ENCODE peak calls at places on chromosomes 13 and 19, in five cellular contexts. R is BE2C, E is AG09319, N is thyroid gland, S is tibial artery. H is an unnamed sample.

GRCh38 chr13:57644106-57644505 is 12.6 kb downstream of the PCDH17 start:
- DNase-seq in S (no peak), E (no peak), R (no peak), N (no peak), H (no peak)

GRCh38 chr19:47435196-47435595 is 15.9 kb upstream of the MEIS3 start:
- DNase-seq in N (no peak), S (no peak), R (no peak), E (no peak), H (no peak)

GRCh38 chr13:28035146-28035782 is 46.8 kb upstream of the URAD start:
- DNase-seq in S (no peak), N (no peak), E (no peak), R (no peak), H (no peak)

GRCh38 chr19:38544569-38545315 is 73.0 kb downstream of the MAP4K1 start:
- DNase-seq in S (no peak), N (no peak), R (no peak), E (peak; percentile 22), H (no peak)

GRCh38 chr13:46101488-46102289 is 3.1 kb downstream of the CPB2 start:
- DNase-seq in E (no peak), S (no peak), R (no peak), N (no peak), H (no peak)

GRCh38 chr13:107348471-107348870 is 780.5 kb upstream of the ARGLU1 start:
- DNase-seq in E (no peak), S (no peak), N (no peak), R (no peak), H (no peak)

GRCh38 chr13:40252241-40252640 is 414.2 kb downstream of the FOXO1 start:
- DNase-seq in E (no peak), S (no peak), N (no peak), R (no peak), H (no peak)

GRCh38 chr13:110617326-110618072 is 2.2 kb downstream of the NAXD start:
- DNase-seq in N (peak; percentile 63), S (no peak), E (peak; percentile 32), R (no peak), H (peak; percentile 54)

GRCh38 chr19:14440049-14440448 is 6.9 kb downstream of the PKN1 start:
- DNase-seq in S (peak; percentile 81), R (no peak), E (no peak), N (peak; percentile 25), H (peak; percentile 89)

GRCh38 chr19:11321206-11322126 is 18.0 kb downstream of the RAB3D start:
- DNase-seq in N (no peak), S (no peak), R (no peak), E (no peak), H (no peak)

GRCh38 chr19:29201849-29202248 is 11.1 kb downstream of the UQCRFS1 start:
- DNase-seq in S (no peak), E (no peak), R (no peak), N (no peak), H (no peak)
- TF ChIP-seq CTCF in S (no peak), E (no peak), R (no peak), N (no peak), H (no peak)

GRCh38 chr13:48920730-48921129 is 55.0 kb upstream of the FNDC3A start:
- DNase-seq in N (no peak), S (no peak), E (no peak), R (no peak), H (no peak)
- TF ChIP-seq CTCF in N (no peak), S (no peak), E (no peak), R (no peak), H (no peak)

GRCh38 chr13:71320452-71320851 is 546.6 kb downstream of the DACH1 start:
- DNase-seq in E (no peak), N (no peak), S (no peak), R (peak; percentile 41), H (no peak)
- TF ChIP-seq CTCF in E (peak; percentile 48), N (no peak), S (no peak), R (peak; percentile 77), H (no peak)

GRCh38 chr19:12647047-12647446 is 19.5 kb downstream of the MAN2B1 start:
- DNase-seq in E (no peak), R (no peak), S (no peak), N (no peak), H (no peak)

GRCh38 chr19:12646551-12646950 is 20.0 kb downstream of the MAN2B1 start:
- DNase-seq in S (no peak), N (no peak), E (no peak), R (no peak), H (no peak)

GRCh38 chr19:12647490-12648071 is 19.0 kb downstream of the MAN2B1 start:
- DNase-seq in N (peak; percentile 71), R (peak; percentile 68), S (peak; percentile 77), E (no peak), H (peak; percentile 84)

GRCh38 chr19:12649941-12650340 is 16.6 kb downstream of the MAN2B1 start:
- DNase-seq in E (no peak), S (no peak), N (no peak), R (no peak), H (no peak)

DNA sequence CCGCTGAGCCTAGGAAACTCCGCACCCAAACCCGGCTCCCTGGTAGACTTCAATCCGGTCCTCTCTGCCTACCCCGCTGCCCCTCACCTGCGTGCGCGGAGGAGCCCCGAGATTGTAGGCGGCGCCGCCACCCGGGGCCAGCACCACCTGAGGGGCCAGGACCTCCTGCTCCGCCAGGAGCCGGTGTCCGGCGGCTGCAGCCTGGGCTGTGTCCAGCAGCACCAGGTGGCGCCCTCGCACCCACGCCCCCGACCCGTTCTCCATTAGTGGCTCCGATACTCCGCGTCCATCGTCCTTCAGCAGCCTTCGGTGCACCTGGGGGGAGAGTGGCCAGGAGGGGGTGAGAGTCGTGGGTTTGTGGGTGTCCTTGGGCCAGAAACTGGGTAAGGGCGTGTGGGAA is 18.5 kb downstream of the MAN2B1 start:
- DNase-seq in S (no peak), E (no peak), N (peak; percentile 37), R (no peak), H (peak; percentile 37)
- TF ChIP-seq CTCF in S (no peak), E (peak; percentile 21), N (peak; percentile 35), R (no peak), H (peak; percentile 9)

DNA sequence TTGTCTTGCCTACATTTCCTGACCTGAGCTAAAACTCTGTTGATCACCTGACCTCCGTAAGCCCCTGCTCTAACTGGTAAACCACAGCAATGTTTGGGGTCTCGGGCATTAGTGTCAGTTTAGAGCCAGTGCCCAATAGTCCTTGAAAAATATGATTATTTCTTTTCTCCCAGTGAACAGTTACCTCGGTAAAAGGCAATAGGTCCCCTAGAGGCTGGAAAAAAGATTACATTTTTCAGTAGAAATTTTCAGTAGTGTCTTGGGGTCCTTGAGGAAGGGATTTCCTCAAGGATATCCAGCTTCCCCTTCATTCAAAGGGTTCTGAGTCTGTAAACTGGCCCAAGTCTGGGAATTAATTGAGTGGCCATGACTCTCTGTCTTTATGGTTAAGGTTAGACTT is 177.5 kb downstream of the SLC7A1 start:
- DNase-seq in N (no peak), E (no peak), R (no peak), S (no peak), H (no peak)
- TF ChIP-seq CTCF in N (no peak), E (no peak), R (peak; percentile 40), S (no peak), H (no peak)

DNA sequence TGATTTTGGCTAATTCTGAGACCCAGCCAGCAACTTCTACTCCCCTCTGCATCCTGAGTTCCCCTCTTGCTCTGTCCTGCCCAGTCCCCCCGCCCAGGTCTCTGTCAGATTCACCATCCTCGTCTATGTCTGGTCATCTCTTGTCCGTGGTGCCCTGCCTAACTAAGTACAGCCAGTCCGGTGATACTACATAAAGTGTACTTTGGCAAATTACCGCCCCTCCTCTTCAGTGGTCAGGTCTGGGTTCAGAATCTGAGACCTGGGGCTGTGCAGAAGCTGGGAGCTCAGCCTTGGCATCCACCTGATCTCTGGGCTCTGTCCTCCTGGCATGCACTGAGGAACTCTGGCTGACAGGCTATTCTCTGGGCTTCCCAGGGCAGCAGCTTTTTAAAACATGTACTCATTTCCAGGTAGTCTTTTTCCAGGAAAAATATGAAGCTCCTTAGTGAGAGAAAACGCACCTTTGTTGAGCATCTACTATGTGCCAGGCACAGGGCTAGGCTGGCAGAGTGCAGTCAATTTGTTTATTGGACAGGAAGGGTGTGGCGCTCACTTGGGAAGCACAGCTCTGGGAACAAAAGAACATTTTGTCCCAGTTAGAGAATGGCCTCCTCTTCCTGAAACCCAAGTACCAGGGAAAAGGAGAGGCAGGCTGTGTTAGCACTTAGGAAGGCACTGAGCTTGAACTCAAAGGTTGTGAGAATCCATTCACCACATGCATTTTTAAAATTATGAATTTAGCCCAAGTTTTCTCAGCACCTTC is 88.9 kb downstream of the TSHZ3 start:
- DNase-seq in E (no peak), S (peak; percentile 45), N (peak; percentile 30), R (no peak), H (no peak)
- TF ChIP-seq CTCF in E (no peak), S (no peak), N (no peak), R (no peak), H (no peak)

GRCh38 chr19:49690073-49690655 is 752 bp upstream of the CPT1C start:
- DNase-seq in E (no peak), S (no peak), N (no peak), R (no peak), H (no peak)
- TF ChIP-seq CTCF in E (no peak), S (no peak), N (no peak), R (no peak), H (no peak)

GRCh38 chr19:4495471-4495870 is 22.8 kb downstream of the PLIN4 start:
- DNase-seq in R (no peak), E (no peak), S (no peak), N (no peak), H (no peak)
- TF ChIP-seq CTCF in R (no peak), E (no peak), S (no peak), N (no peak), H (no peak)

GRCh38 chr19:7933411-7933810 is 7.5 kb upstream of the CTXN1 start:
- DNase-seq in R (no peak), E (no peak), N (no peak), S (no peak), H (no peak)
- TF ChIP-seq CTCF in R (peak; percentile 53), E (peak; percentile 7), N (no peak), S (no peak), H (no peak)

H was measured in upper lobe of left lung.